ENCODE peak calls at places on chromosomes 4 and X, in eight cellular contexts. One of them, this sample, is unnamed. For H3K36me3, the result is how much of the 10 kb centered on the place peaks cover.

GRCh38 chr4:93444860-93445259 is 383.7 kb upstream of the ATOH1 start:
- DNase-seq in endothelial cell of umbilical vein: no peak
- DNase-seq in tibial artery: no peak
- DNase-seq in brain microvascular endothelial cell: no peak
- DNase-seq in right atrium auricular region: no peak
- DNase-seq in lung: no peak
- DNase-seq in GM06990: no peak
- DNase-seq in astrocyte: no peak
- DNase-seq in this sample: no peak

GRCh38 chr4:128574706-128575105 is 234.8 kb upstream of the JADE1 start:
- DNase-seq in endothelial cell of umbilical vein: peak
- DNase-seq in tibial artery: peak
- DNase-seq in brain microvascular endothelial cell: peak
- DNase-seq in right atrium auricular region: peak
- DNase-seq in lung: peak
- DNase-seq in GM06990: peak
- DNase-seq in astrocyte: peak
- DNase-seq in this sample: no peak

GRCh38 chrX:128365523-128365922 is 313.3 kb upstream of the ACTRT1 start:
- DNase-seq in endothelial cell of umbilical vein: no peak
- DNase-seq in tibial artery: no peak
- DNase-seq in brain microvascular endothelial cell: no peak
- DNase-seq in right atrium auricular region: no peak
- DNase-seq in lung: no peak
- DNase-seq in GM06990: no peak
- DNase-seq in astrocyte: no peak
- DNase-seq in this sample: no peak

GRCh38 chr4:121213940-121214339 is 49.8 kb upstream of the TNIP3 start:
- DNase-seq in endothelial cell of umbilical vein: no peak
- DNase-seq in tibial artery: no peak
- DNase-seq in brain microvascular endothelial cell: no peak
- DNase-seq in right atrium auricular region: no peak
- DNase-seq in lung: no peak
- DNase-seq in GM06990: no peak
- DNase-seq in astrocyte: no peak
- DNase-seq in this sample: no peak

GRCh38 chr4:10050171-10051120 is 29.1 kb upstream of the SLC2A9 start:
- DNase-seq in endothelial cell of umbilical vein: no peak
- DNase-seq in tibial artery: no peak
- DNase-seq in brain microvascular endothelial cell: no peak
- DNase-seq in right atrium auricular region: no peak
- DNase-seq in lung: no peak
- DNase-seq in GM06990: no peak
- DNase-seq in astrocyte: no peak
- DNase-seq in this sample: no peak

GRCh38 chr4:6368096-6368495 is 98.4 kb downstream of the WFS1 start:
- DNase-seq in endothelial cell of umbilical vein: no peak
- DNase-seq in tibial artery: no peak
- DNase-seq in brain microvascular endothelial cell: no peak
- DNase-seq in right atrium auricular region: no peak
- DNase-seq in lung: no peak
- DNase-seq in GM06990: no peak
- DNase-seq in astrocyte: no peak
- DNase-seq in this sample: no peak

GRCh38 chr4:90357117-90357710 is 230.0 kb downstream of the CCSER1 start:
- DNase-seq in endothelial cell of umbilical vein: peak
- DNase-seq in tibial artery: no peak
- DNase-seq in brain microvascular endothelial cell: peak
- DNase-seq in right atrium auricular region: no peak
- DNase-seq in lung: no peak
- DNase-seq in GM06990: no peak
- DNase-seq in astrocyte: peak
- DNase-seq in this sample: no peak

GRCh38 chr4:157992038-157992706 is 180.7 kb downstream of the GASK1B start:
- DNase-seq in endothelial cell of umbilical vein: peak
- DNase-seq in tibial artery: no peak
- DNase-seq in brain microvascular endothelial cell: peak
- DNase-seq in right atrium auricular region: no peak
- DNase-seq in lung: peak
- DNase-seq in GM06990: no peak
- DNase-seq in astrocyte: peak
- DNase-seq in this sample: no peak

GRCh38 chrX:133645251-133645650 is 230.0 kb upstream of the GPC4 start:
- DNase-seq in endothelial cell of umbilical vein: no peak
- DNase-seq in tibial artery: no peak
- DNase-seq in brain microvascular endothelial cell: no peak
- DNase-seq in right atrium auricular region: no peak
- DNase-seq in lung: no peak
- DNase-seq in GM06990: no peak
- DNase-seq in astrocyte: peak
- DNase-seq in this sample: no peak

GRCh38 chr4:7330031-7330596 is 104.6 kb downstream of the PSAPL1 start:
- DNase-seq in endothelial cell of umbilical vein: no peak
- DNase-seq in tibial artery: peak
- DNase-seq in brain microvascular endothelial cell: no peak
- DNase-seq in right atrium auricular region: no peak
- DNase-seq in lung: no peak
- DNase-seq in GM06990: no peak
- DNase-seq in astrocyte: no peak
- DNase-seq in this sample: no peak

GRCh38 chr4:123304151-123305021 is 92.2 kb upstream of the SPRY1 start:
- DNase-seq in endothelial cell of umbilical vein: no peak
- DNase-seq in tibial artery: no peak
- DNase-seq in brain microvascular endothelial cell: no peak
- DNase-seq in right atrium auricular region: no peak
- DNase-seq in lung: no peak
- DNase-seq in GM06990: peak
- DNase-seq in astrocyte: no peak
- DNase-seq in this sample: no peak

GRCh38 chrX:40653535-40653934 is 6.2 kb upstream of the CXorf38 start:
- DNase-seq in endothelial cell of umbilical vein: no peak
- DNase-seq in tibial artery: no peak
- DNase-seq in brain microvascular endothelial cell: no peak
- DNase-seq in right atrium auricular region: no peak
- DNase-seq in lung: no peak
- DNase-seq in GM06990: no peak
- DNase-seq in astrocyte: no peak
- DNase-seq in this sample: no peak

GRCh38 chrX:120672389-120672788 is 42.5 kb upstream of the C1GALT1C1 start:
- DNase-seq in endothelial cell of umbilical vein: peak
- DNase-seq in tibial artery: peak
- DNase-seq in brain microvascular endothelial cell: peak
- DNase-seq in right atrium auricular region: peak
- DNase-seq in lung: no peak
- DNase-seq in GM06990: no peak
- DNase-seq in astrocyte: peak
- DNase-seq in this sample: peak

GRCh38 chr4:151296227-151296626 is 19.3 kb downstream of the PRSS48 start:
- DNase-seq in endothelial cell of umbilical vein: no peak
- DNase-seq in tibial artery: no peak
- DNase-seq in brain microvascular endothelial cell: no peak
- DNase-seq in right atrium auricular region: no peak
- DNase-seq in lung: no peak
- DNase-seq in GM06990: no peak
- DNase-seq in astrocyte: no peak
- DNase-seq in this sample: no peak

GRCh38 chr4:151292038-151292437 is 15.1 kb downstream of the PRSS48 start:
- DNase-seq in endothelial cell of umbilical vein: no peak
- DNase-seq in tibial artery: no peak
- DNase-seq in brain microvascular endothelial cell: no peak
- DNase-seq in right atrium auricular region: no peak
- DNase-seq in lung: no peak
- DNase-seq in GM06990: no peak
- DNase-seq in astrocyte: no peak
- DNase-seq in this sample: no peak

GRCh38 chr4:151294833-151295496 is 18.0 kb downstream of the PRSS48 start:
- DNase-seq in endothelial cell of umbilical vein: no peak
- DNase-seq in tibial artery: no peak
- DNase-seq in brain microvascular endothelial cell: no peak
- DNase-seq in right atrium auricular region: no peak
- DNase-seq in lung: no peak
- DNase-seq in GM06990: no peak
- DNase-seq in astrocyte: no peak
- DNase-seq in this sample: no peak

GRCh38 chr4:151302432-151302831 is 23.0 kb downstream of the SH3D19 start:
- DNase-seq in endothelial cell of umbilical vein: no peak
- DNase-seq in tibial artery: no peak
- DNase-seq in brain microvascular endothelial cell: no peak
- DNase-seq in right atrium auricular region: no peak
- DNase-seq in lung: no peak
- DNase-seq in GM06990: no peak
- DNase-seq in astrocyte: peak
- DNase-seq in this sample: no peak

DNA sequence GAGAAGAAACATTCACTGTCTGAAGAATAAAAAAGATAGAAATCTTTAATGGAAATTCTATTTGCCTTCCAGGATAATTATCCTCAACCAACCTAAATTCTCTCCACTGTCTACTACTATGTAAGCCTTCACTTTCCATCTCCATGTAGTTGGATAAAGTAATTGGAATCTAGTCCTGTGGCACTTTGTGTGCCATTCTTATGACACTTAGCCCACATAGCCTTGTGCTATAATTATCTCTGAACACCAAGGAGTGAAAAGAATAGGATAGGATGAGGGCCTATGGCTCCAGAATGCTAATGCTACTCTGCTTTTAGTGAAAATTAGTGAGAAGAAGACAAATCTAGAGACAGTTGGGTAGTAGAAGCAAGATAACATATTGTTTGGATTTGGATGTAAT is 20.2 kb downstream of the PRSS48 start:
- DNase-seq in endothelial cell of umbilical vein: no peak
- DNase-seq in tibial artery: no peak
- DNase-seq in brain microvascular endothelial cell: no peak
- DNase-seq in right atrium auricular region: no peak
- DNase-seq in lung: no peak
- DNase-seq in GM06990: no peak
- DNase-seq in astrocyte: no peak
- DNase-seq in this sample: no peak
- TF ChIP-seq CTCF in endothelial cell of umbilical vein: no peak
- TF ChIP-seq CTCF in tibial artery: no peak
- TF ChIP-seq CTCF in brain microvascular endothelial cell: no peak
- TF ChIP-seq CTCF in right atrium auricular region: no peak
- TF ChIP-seq CTCF in lung: no peak
- TF ChIP-seq CTCF in GM06990: no peak
- TF ChIP-seq CTCF in astrocyte: no peak
- TF ChIP-seq CTCF in this sample: no peak

GRCh38 chr4:25402521-25402920 is 25.5 kb downstream of the ANAPC4 start:
- DNase-seq in endothelial cell of umbilical vein: no peak
- DNase-seq in tibial artery: no peak
- DNase-seq in brain microvascular endothelial cell: no peak
- DNase-seq in right atrium auricular region: no peak
- DNase-seq in lung: no peak
- DNase-seq in GM06990: no peak
- DNase-seq in astrocyte: peak
- DNase-seq in this sample: no peak

GRCh38 chr4:25399502-25399901 is 22.4 kb downstream of the ANAPC4 start:
- DNase-seq in endothelial cell of umbilical vein: no peak
- DNase-seq in tibial artery: no peak
- DNase-seq in brain microvascular endothelial cell: no peak
- DNase-seq in right atrium auricular region: no peak
- DNase-seq in lung: no peak
- DNase-seq in GM06990: no peak
- DNase-seq in astrocyte: no peak
- DNase-seq in this sample: no peak

GRCh38 chr4:25397305-25397704 is 20.2 kb downstream of the ANAPC4 start:
- DNase-seq in endothelial cell of umbilical vein: no peak
- DNase-seq in tibial artery: no peak
- DNase-seq in brain microvascular endothelial cell: no peak
- DNase-seq in right atrium auricular region: no peak
- DNase-seq in lung: no peak
- DNase-seq in GM06990: no peak
- DNase-seq in astrocyte: no peak
- DNase-seq in this sample: no peak

GRCh38 chr4:25403699-25404098 is 26.6 kb downstream of the ANAPC4 start:
- DNase-seq in endothelial cell of umbilical vein: no peak
- DNase-seq in tibial artery: no peak
- DNase-seq in brain microvascular endothelial cell: no peak
- DNase-seq in right atrium auricular region: no peak
- DNase-seq in lung: no peak
- DNase-seq in GM06990: no peak
- DNase-seq in astrocyte: no peak
- DNase-seq in this sample: no peak

DNA sequence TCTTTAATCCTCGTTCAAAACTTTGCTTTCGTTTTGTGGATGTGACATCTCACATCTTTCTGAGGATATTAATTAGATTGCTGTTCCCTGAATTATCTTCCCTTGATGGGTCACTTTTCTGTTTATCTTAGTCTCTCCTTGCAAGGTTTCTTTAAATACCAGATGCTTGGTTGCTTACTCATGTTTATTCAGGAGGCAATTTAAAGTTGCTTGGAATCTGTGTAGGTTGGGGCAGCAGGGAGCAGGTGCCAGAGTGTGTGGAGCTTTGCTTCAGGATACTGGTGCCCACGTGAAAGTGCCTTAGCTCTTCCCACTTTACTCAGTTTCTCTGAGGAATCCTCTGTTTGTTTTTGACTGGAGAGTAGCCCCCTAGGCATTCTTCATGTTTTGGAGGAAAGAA is 24.0 kb downstream of the ANAPC4 start:
- DNase-seq in endothelial cell of umbilical vein: no peak
- DNase-seq in tibial artery: no peak
- DNase-seq in brain microvascular endothelial cell: no peak
- DNase-seq in right atrium auricular region: no peak
- DNase-seq in lung: no peak
- DNase-seq in GM06990: no peak
- DNase-seq in astrocyte: peak
- DNase-seq in this sample: no peak
- H3K36me3 ChIP-seq in endothelial cell of umbilical vein: under half
- H3K36me3 ChIP-seq in tibial artery: half or more
- H3K36me3 ChIP-seq in brain microvascular endothelial cell: under half
- H3K36me3 ChIP-seq in right atrium auricular region: half or more
- H3K36me3 ChIP-seq in lung: under half
- H3K36me3 ChIP-seq in GM06990: under half
- H3K36me3 ChIP-seq in astrocyte: under half
- H3K36me3 ChIP-seq in this sample: under half

GRCh38 chrX:47560179-47560830 is 700 bp upstream of the ARAF start:
- DNase-seq in endothelial cell of umbilical vein: no peak
- DNase-seq in tibial artery: no peak
- DNase-seq in brain microvascular endothelial cell: no peak
- DNase-seq in right atrium auricular region: no peak
- DNase-seq in lung: no peak
- DNase-seq in GM06990: no peak
- DNase-seq in astrocyte: no peak
- DNase-seq in this sample: no peak
- TF ChIP-seq CTCF in endothelial cell of umbilical vein: no peak
- TF ChIP-seq CTCF in tibial artery: no peak
- TF ChIP-seq CTCF in brain microvascular endothelial cell: no peak
- TF ChIP-seq CTCF in right atrium auricular region: no peak
- TF ChIP-seq CTCF in lung: no peak
- TF ChIP-seq CTCF in GM06990: no peak
- TF ChIP-seq CTCF in astrocyte: no peak
- TF ChIP-seq CTCF in this sample: no peak

DNA sequence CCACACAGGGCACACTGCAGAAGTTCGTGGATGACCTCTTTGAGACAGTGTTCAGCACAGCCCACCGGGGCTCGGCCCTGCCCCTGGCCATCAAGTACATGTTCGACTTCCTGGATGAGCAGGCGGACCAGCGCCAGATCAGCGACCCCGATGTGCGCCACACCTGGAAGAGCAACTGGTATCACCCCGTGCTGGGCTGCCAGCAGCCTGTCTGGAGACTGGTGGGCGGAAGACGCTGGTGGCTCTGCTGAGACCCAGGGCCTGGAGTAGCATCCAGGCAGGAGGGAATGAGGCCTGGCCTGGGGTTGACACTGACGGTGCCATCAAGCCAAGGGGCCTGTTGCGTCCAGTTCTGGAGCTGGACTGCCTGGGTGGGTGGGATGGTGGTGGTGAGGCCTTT is 8.6 kb downstream of the LAGE3 start:
- DNase-seq in endothelial cell of umbilical vein: no peak
- DNase-seq in tibial artery: no peak
- DNase-seq in brain microvascular endothelial cell: no peak
- DNase-seq in right atrium auricular region: no peak
- DNase-seq in lung: no peak
- DNase-seq in GM06990: no peak
- DNase-seq in astrocyte: no peak
- DNase-seq in this sample: no peak
- H3K36me3 ChIP-seq in endothelial cell of umbilical vein: under half
- H3K36me3 ChIP-seq in tibial artery: half or more
- H3K36me3 ChIP-seq in brain microvascular endothelial cell: under half
- H3K36me3 ChIP-seq in right atrium auricular region: under half
- H3K36me3 ChIP-seq in lung: under half
- H3K36me3 ChIP-seq in GM06990: under half
- H3K36me3 ChIP-seq in astrocyte: under half
- H3K36me3 ChIP-seq in this sample: under half